ENCODE peak calls at places on chromosome 22, in seven cellular contexts. Z is GM12892, N is GM12878, W is H1, I is K562, H is HepG2, L is SK-N-SH. R is an unnamed sample.

GRCh38 chr22:44020981-44021380 is 3.1 kb upstream of the PARVB start:
- DNase-seq in Z (no peak), N (no peak), W (no peak), I (peak), H (no peak), L (no peak), R (no peak)

GRCh38 chr22:24208012-24208749 is 26.9 kb downstream of the SUSD2 start:
- DNase-seq in Z (no peak), N (no peak), W (no peak), I (no peak), H (peak), L (peak), R (no peak)

GRCh38 chr22:24370426-24370825 is 57.0 kb upstream of the ADORA2A start:
- DNase-seq in Z (no peak), N (no peak), W (no peak), I (no peak), H (no peak), L (no peak), R (no peak)

GRCh38 chr22:42335839-42336378 is 65.5 kb upstream of the TCF20 start:
- DNase-seq in Z (no peak), N (no peak), W (no peak), I (no peak), H (no peak), L (peak), R (no peak)

GRCh38 chr22:43000441-43001175 is 14.3 kb downstream of the PACSIN2 start:
- DNase-seq in Z (no peak), N (no peak), W (no peak), I (peak), H (no peak), L (no peak), R (no peak)

GRCh38 chr22:33747029-33747428 is 173.2 kb downstream of the LARGE1 start:
- DNase-seq in Z (no peak), N (no peak), W (no peak), I (no peak), H (no peak), L (no peak), R (no peak)

GRCh38 chr22:36726007-36726380 is 22.4 kb upstream of the CACNG2 start:
- DNase-seq in Z (no peak), N (no peak), W (no peak), I (no peak), H (no peak), L (no peak), R (no peak)

GRCh38 chr22:33274214-33274828 is 216.1 kb upstream of the SYN3 start:
- DNase-seq in Z (peak), N (no peak), W (peak), I (peak), H (peak), L (no peak), R (peak)

GRCh38 chr22:30822216-30823014 is 127.7 kb downstream of the OSBP2 start:
- DNase-seq in Z (no peak), N (no peak), W (no peak), I (no peak), H (no peak), L (peak), R (no peak)

DNA sequence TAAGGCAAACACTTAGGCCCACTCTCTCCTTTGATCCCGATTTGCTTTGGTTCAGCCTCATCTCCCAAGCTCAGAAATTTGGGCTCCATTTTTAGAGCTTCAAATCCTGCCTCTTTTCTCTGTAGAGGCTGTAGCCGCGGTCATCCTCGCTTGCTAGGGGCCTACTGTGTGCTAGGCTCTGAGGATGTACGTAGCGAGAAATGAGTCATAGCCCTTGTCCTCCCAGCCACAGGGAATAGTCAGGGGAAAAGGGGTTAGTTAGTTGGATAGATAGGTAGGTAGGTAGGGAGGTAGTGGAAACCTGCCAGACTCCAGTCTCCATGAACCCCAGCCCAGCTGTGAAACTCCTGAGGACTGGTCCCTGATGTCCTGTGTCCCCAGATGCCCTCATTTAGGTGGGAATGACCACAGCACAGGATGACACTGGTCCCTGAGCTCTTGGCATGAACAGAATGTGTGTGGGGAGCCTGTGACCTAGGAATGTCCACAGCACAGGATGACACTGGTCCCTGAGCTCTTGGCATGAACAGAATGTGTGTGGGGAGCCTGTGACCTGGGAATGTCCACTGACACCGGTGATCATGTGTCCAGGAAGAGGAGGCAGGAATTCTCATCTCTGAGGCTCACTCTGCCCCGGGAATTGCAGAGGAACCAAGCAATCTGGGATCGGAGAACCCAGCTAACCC is 21.4 kb upstream of the HMOX1 start:
- DNase-seq in Z (no peak), N (no peak), W (no peak), I (no peak), H (no peak), L (no peak), R (no peak)
- TF ChIP-seq POLR2AphosphoS5 in Z (no peak), N (no peak), W (no peak), I (no peak), H (no peak), L (no peak), R (no peak)

DNA sequence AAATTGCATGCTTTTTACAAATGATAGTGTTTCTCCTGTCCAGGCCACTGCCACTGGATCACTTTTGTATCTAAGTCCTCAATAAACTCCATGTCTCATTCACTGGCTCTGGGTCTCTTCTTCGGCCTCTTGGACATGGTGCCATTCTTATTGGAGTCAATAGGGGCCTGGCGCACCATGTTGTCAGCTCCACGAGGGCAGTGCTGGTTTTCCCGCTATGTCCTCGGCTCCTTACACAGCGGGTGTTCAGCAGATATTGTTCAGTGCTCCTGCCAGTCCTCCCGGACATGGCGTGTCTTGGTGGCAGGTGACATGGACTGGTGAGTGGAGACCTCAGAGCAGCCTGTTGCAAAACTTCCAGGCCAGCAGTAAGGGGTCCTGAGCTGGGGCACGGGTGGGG is 3.6 kb upstream of the FAM118A start:
- DNase-seq in Z (no peak), N (no peak), W (no peak), I (no peak), H (no peak), L (no peak), R (no peak)
- TF ChIP-seq TAF1 in Z (no peak), N (no peak), W (no peak), I (no peak), H (no peak), L (no peak), R (no peak)

GRCh38 chr22:35480143-35480542 is 60.5 kb upstream of the RASD2 start:
- DNase-seq in Z (no peak), N (no peak), W (no peak), I (no peak), H (no peak), L (no peak), R (no peak)

GRCh38 chr22:35475545-35475944 is 65.1 kb upstream of the RASD2 start:
- DNase-seq in Z (no peak), N (no peak), W (no peak), I (no peak), H (no peak), L (no peak), R (no peak)

GRCh38 chr22:35479359-35479758 is 61.3 kb upstream of the RASD2 start:
- DNase-seq in Z (no peak), N (no peak), W (no peak), I (no peak), H (no peak), L (no peak), R (no peak)

GRCh38 chr22:35476341-35476740 is 64.3 kb upstream of the RASD2 start:
- DNase-seq in Z (no peak), N (no peak), W (no peak), I (no peak), H (no peak), L (no peak), R (no peak)

GRCh38 chr22:35477911-35478582 is 62.6 kb upstream of the RASD2 start:
- DNase-seq in Z (no peak), N (no peak), W (no peak), I (peak), H (no peak), L (peak), R (no peak)
- TF ChIP-seq POLR2AphosphoS5 in Z (no peak), N (no peak), W (no peak), I (peak), H (no peak), L (peak), R (no peak)

GRCh38 chr22:48972979-48973693 is 854.5 kb downstream of the BRD1 start:
- DNase-seq in Z (no peak), N (no peak), W (no peak), I (no peak), H (no peak), L (no peak), R (no peak)
- TF ChIP-seq TAF1 in Z (no peak), N (no peak), W (no peak), I (no peak), H (no peak), L (no peak), R (no peak)

GRCh38 chr22:17262976-17263375 is 43.7 kb upstream of the ADA2 start:
- DNase-seq in Z (no peak), N (no peak), W (no peak), I (no peak), H (no peak), L (no peak), R (no peak)

GRCh38 chr22:17266261-17266971 is 47.2 kb upstream of the ADA2 start:
- DNase-seq in Z (no peak), N (no peak), W (no peak), I (no peak), H (no peak), L (no peak), R (no peak)

GRCh38 chr22:17267661-17268330 is 48.6 kb upstream of the ADA2 start:
- DNase-seq in Z (no peak), N (no peak), W (no peak), I (no peak), H (no peak), L (no peak), R (no peak)

GRCh38 chr22:17264321-17265052 is 45.3 kb upstream of the ADA2 start:
- DNase-seq in Z (no peak), N (no peak), W (no peak), I (no peak), H (no peak), L (peak), R (no peak)

DNA sequence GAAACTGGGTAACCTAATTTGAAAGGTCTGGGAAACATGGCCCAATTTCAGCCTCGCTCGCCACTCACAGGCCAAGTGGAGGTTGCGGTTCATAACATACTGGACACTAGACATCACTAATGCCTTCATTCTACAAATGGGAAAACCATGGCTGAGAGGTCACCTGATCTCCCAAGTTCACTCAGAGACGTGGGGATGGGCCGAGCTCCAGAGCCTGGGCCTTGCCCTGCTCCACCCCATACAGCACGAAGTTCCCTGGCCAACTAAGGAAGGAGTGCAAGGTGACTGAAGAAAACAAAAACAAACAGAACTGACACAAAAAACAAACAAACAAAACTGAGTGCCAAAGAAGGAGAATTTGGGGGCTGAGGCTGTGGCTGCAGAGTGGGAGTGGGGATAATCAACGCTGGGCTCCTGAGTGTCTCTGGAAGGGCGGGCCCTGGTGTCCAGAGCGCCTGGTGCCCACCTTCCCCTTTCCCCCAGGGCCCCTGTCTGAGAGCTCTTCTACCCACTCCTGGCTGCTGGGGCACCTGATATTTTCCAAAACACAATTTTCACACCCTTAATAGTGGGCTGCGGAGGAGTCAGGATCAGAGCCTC is 46.5 kb upstream of the ADA2 start:
- DNase-seq in Z (no peak), N (no peak), W (no peak), I (no peak), H (no peak), L (no peak), R (no peak)
- TF ChIP-seq POLR2AphosphoS5 in Z (no peak), N (no peak), W (no peak), I (no peak), H (no peak), L (no peak), R (no peak)

GRCh38 chr22:50606126-50606525 is 5.5 kb downstream of the MAPK8IP2 start:
- DNase-seq in Z (peak), N (no peak), W (no peak), I (no peak), H (no peak), L (no peak), R (no peak)
- TF ChIP-seq TAF1 in Z (no peak), N (no peak), W (no peak), I (no peak), H (no peak), L (no peak), R (no peak)

GRCh38 chr22:17769013-17769715 is 5.1 kb downstream of the BID start:
- DNase-seq in Z (no peak), N (no peak), W (no peak), I (no peak), H (no peak), L (no peak), R (no peak)
- TF ChIP-seq POLR2AphosphoS5 in Z (no peak), N (no peak), W (no peak), I (no peak), H (no peak), L (no peak), R (no peak)

GRCh38 chr22:27239520-27239919 is 562.0 kb downstream of the MN1 start:
- DNase-seq in Z (no peak), N (no peak), W (no peak), I (no peak), H (no peak), L (no peak), R (no peak)

GRCh38 chr22:27241430-27242110 is 560.0 kb downstream of the MN1 start:
- DNase-seq in Z (no peak), N (no peak), W (no peak), I (no peak), H (no peak), L (peak), R (no peak)

GRCh38 chr22:27237342-27237741 is 564.2 kb downstream of the MN1 start:
- DNase-seq in Z (no peak), N (no peak), W (no peak), I (no peak), H (no peak), L (no peak), R (no peak)

GRCh38 chr22:27240298-27240885 is 561.2 kb downstream of the MN1 start:
- DNase-seq in Z (no peak), N (no peak), W (no peak), I (no peak), H (no peak), L (no peak), R (no peak)

DNA sequence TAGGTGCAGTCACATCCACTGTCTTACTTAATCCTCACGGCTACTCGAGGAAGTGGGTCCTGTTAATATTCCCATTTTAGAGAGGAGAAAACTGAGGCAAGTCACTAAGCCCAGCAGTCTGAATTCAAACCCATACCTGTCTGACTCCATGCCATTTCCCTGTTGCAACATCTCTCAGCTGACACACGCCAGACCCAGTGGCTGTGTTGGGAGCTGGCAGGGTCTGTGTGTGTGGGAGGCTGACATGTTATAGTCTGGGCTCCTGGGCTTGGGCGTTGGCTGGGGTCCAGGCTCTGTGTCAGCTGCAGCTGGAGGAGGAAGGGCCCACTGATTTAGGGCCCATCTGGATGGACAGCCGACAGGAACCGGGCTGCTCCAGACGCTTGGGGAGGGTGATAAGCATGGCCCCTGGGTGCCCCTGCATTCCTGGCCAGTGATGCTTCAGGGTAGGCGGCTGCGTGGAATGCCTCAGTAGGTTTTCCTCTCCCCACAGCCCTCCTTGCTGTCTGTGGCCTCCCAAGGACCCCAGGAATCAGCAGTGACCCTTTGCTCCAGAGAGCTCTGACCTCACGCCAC is 562.5 kb downstream of the MN1 start:
- DNase-seq in Z (no peak), N (no peak), W (no peak), I (peak), H (no peak), L (peak), R (no peak)
- TF ChIP-seq TAF1 in Z (no peak), N (no peak), W (no peak), I (no peak), H (no peak), L (no peak), R (no peak)

DNA sequence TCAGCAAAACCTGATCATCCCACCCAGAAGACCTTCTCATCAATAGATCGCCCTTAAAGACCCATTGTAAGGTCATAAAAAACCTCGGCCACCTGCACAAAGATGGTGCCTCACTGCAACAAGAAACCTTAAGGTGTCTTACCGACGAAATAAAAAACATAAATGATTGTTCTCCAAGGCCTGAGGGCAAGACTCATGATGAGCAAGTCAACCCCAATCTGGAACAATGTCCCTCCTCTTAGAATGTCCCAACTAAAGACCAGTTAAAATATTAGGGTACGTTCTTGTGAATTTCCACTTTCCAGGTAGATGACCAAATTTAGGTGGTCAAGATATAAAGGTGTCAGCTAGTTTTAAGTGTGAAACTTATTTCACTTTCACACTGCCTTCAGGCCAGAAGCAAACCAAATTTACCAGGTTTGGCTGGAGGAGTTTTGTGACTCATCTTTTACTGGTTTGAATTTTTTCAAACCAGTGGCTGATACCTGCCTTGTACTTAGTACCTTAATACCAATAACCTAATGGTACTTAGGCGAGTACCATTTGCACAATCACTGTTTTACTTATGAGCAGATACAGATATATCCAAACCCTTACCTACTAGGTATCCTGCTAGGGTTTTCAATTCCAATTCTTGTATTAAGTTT is 14.9 kb downstream of the KDELR3 start:
- DNase-seq in Z (no peak), N (no peak), W (no peak), I (no peak), H (no peak), L (no peak), R (no peak)
- TF ChIP-seq POLR2AphosphoS5 in Z (peak), N (peak), W (no peak), I (peak), H (peak), L (no peak), R (peak)

R was measured in GM12891.